ENCODE peak calls at places on chromosomes 5 and 9, in eight cellular contexts. One of them, this sample, is unnamed.

GRCh38 chr5:38714240-38714639 is 131.6 kb upstream of the OSMR start:
- DNase-seq in GM23338: no peak
- DNase-seq in psoas muscle: no peak
- DNase-seq in stomach: no peak
- DNase-seq in fibroblast of lung: no peak
- DNase-seq in choroid plexus epithelial cell: no peak
- DNase-seq in AG09319: no peak
- DNase-seq in AG09309: no peak
- DNase-seq in this sample: no peak

GRCh38 chr9:2824564-2824963 is 19.3 kb downstream of the PUM3 start:
- DNase-seq in GM23338: peak; percentile 77
- DNase-seq in psoas muscle: no peak
- DNase-seq in stomach: no peak
- DNase-seq in fibroblast of lung: no peak
- DNase-seq in choroid plexus epithelial cell: peak; percentile 16
- DNase-seq in AG09319: no peak
- DNase-seq in AG09309: no peak
- DNase-seq in this sample: no peak

GRCh38 chr5:151696470-151697061 is 9.9 kb upstream of the SPARC start:
- DNase-seq in GM23338: peak; percentile 46
- DNase-seq in psoas muscle: peak; percentile 81
- DNase-seq in stomach: no peak
- DNase-seq in fibroblast of lung: peak; percentile 99
- DNase-seq in choroid plexus epithelial cell: peak; percentile 97
- DNase-seq in AG09319: peak; percentile 98
- DNase-seq in AG09309: peak; percentile 99
- DNase-seq in this sample: no peak

GRCh38 chr5:135950611-135951010 is 4.2 kb downstream of the LECT2 start:
- DNase-seq in GM23338: no peak
- DNase-seq in psoas muscle: no peak
- DNase-seq in stomach: no peak
- DNase-seq in fibroblast of lung: peak; percentile 61
- DNase-seq in choroid plexus epithelial cell: peak; percentile 40
- DNase-seq in AG09319: peak; percentile 52
- DNase-seq in AG09309: no peak
- DNase-seq in this sample: no peak

GRCh38 chr5:40879163-40879942 is 29.9 kb upstream of the C7 start:
- DNase-seq in GM23338: peak; percentile 46
- DNase-seq in psoas muscle: no peak
- DNase-seq in stomach: no peak
- DNase-seq in fibroblast of lung: peak; percentile 54
- DNase-seq in choroid plexus epithelial cell: peak; percentile 59
- DNase-seq in AG09319: no peak
- DNase-seq in AG09309: no peak
- DNase-seq in this sample: no peak

GRCh38 chr5:61575103-61575502 is 243.0 kb downstream of the ZSWIM6 start:
- DNase-seq in GM23338: no peak
- DNase-seq in psoas muscle: no peak
- DNase-seq in stomach: no peak
- DNase-seq in fibroblast of lung: peak; percentile 61
- DNase-seq in choroid plexus epithelial cell: peak; percentile 82
- DNase-seq in AG09319: peak; percentile 44
- DNase-seq in AG09309: peak; percentile 41
- DNase-seq in this sample: no peak

GRCh38 chr5:154644745-154645411 is 110.3 kb upstream of the LARP1 start:
- DNase-seq in GM23338: no peak
- DNase-seq in psoas muscle: no peak
- DNase-seq in stomach: no peak
- DNase-seq in fibroblast of lung: no peak
- DNase-seq in choroid plexus epithelial cell: no peak
- DNase-seq in AG09319: no peak
- DNase-seq in AG09309: no peak
- DNase-seq in this sample: no peak

GRCh38 chr5:42874621-42875198 is 63.0 kb upstream of the SELENOP start:
- DNase-seq in GM23338: no peak
- DNase-seq in psoas muscle: no peak
- DNase-seq in stomach: no peak
- DNase-seq in fibroblast of lung: no peak
- DNase-seq in choroid plexus epithelial cell: no peak
- DNase-seq in AG09319: no peak
- DNase-seq in AG09309: no peak
- DNase-seq in this sample: no peak

GRCh38 chr9:116857321-116857720 is 170.2 kb downstream of the TRIM32 start:
- DNase-seq in GM23338: no peak
- DNase-seq in psoas muscle: no peak
- DNase-seq in stomach: no peak
- DNase-seq in fibroblast of lung: no peak
- DNase-seq in choroid plexus epithelial cell: no peak
- DNase-seq in AG09319: no peak
- DNase-seq in AG09309: no peak
- DNase-seq in this sample: no peak

GRCh38 chr5:172412724-172413260 is 41.5 kb downstream of the SH3PXD2B start:
- DNase-seq in GM23338: no peak
- DNase-seq in psoas muscle: peak; percentile 96
- DNase-seq in stomach: peak; percentile 58
- DNase-seq in fibroblast of lung: peak; percentile 98
- DNase-seq in choroid plexus epithelial cell: peak; percentile 91
- DNase-seq in AG09319: peak; percentile 97
- DNase-seq in AG09309: peak; percentile 96
- DNase-seq in this sample: peak; percentile 82

DNA sequence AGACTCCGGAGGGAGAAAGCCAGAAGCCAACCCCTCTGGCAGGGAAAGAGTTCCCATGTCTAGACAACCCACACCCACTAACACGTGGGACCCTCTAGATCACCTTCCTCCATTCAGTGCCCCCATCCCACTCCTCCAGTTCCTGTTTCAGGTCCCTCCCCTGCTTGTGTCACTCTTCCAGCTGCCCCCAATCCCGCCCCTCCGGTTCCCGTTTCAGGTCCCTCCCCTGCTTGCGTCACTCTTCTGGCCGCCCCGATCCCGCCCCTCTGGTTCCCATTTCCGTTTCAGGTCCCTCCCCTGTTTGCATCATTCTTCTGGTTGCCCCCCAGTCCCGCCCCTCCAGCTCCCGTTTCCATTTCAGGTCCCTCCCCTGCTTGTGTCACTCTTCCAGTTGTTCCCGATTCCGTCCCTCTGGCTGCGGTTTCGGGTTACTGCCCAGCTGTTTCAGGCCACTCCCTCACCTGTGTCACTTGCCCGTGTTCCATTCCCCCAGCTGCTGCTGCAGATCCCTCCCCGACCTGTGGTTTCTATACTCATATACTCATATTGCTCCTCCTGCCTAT is 64.8 kb upstream of the RANBP6 start:
- DNase-seq in GM23338: peak; percentile 99
- DNase-seq in psoas muscle: peak; percentile 93
- DNase-seq in stomach: peak; percentile 86
- DNase-seq in fibroblast of lung: peak; percentile 90
- DNase-seq in choroid plexus epithelial cell: peak; percentile 93
- DNase-seq in AG09319: peak; percentile 63
- DNase-seq in AG09309: peak; percentile 54
- DNase-seq in this sample: peak; percentile 74
- TF ChIP-seq CTCF in GM23338: no peak
- TF ChIP-seq CTCF in psoas muscle: no peak
- TF ChIP-seq CTCF in stomach: no peak
- TF ChIP-seq CTCF in fibroblast of lung: no peak
- TF ChIP-seq CTCF in choroid plexus epithelial cell: no peak
- TF ChIP-seq CTCF in AG09319: no peak
- TF ChIP-seq CTCF in AG09309: no peak
- TF ChIP-seq CTCF in this sample: no peak

GRCh38 chr9:17018540-17019196 is 116.2 kb upstream of the CNTLN start:
- DNase-seq in GM23338: no peak
- DNase-seq in psoas muscle: no peak
- DNase-seq in stomach: no peak
- DNase-seq in fibroblast of lung: no peak
- DNase-seq in choroid plexus epithelial cell: peak; percentile 6
- DNase-seq in AG09319: no peak
- DNase-seq in AG09309: no peak
- DNase-seq in this sample: no peak

GRCh38 chr9:17024129-17024528 is 110.7 kb upstream of the CNTLN start:
- DNase-seq in GM23338: no peak
- DNase-seq in psoas muscle: no peak
- DNase-seq in stomach: no peak
- DNase-seq in fibroblast of lung: no peak
- DNase-seq in choroid plexus epithelial cell: no peak
- DNase-seq in AG09319: no peak
- DNase-seq in AG09309: no peak
- DNase-seq in this sample: no peak

GRCh38 chr9:17018001-17018491 is 116.8 kb upstream of the CNTLN start:
- DNase-seq in GM23338: no peak
- DNase-seq in psoas muscle: peak; percentile 89
- DNase-seq in stomach: no peak
- DNase-seq in fibroblast of lung: peak; percentile 88
- DNase-seq in choroid plexus epithelial cell: peak; percentile 14
- DNase-seq in AG09319: peak; percentile 56
- DNase-seq in AG09309: peak; percentile 76
- DNase-seq in this sample: no peak

GRCh38 chr9:17019398-17019797 is 115.4 kb upstream of the CNTLN start:
- DNase-seq in GM23338: no peak
- DNase-seq in psoas muscle: no peak
- DNase-seq in stomach: no peak
- DNase-seq in fibroblast of lung: no peak
- DNase-seq in choroid plexus epithelial cell: no peak
- DNase-seq in AG09319: no peak
- DNase-seq in AG09309: no peak
- DNase-seq in this sample: no peak

GRCh38 chr9:17021379-17021970 is 113.4 kb upstream of the CNTLN start:
- DNase-seq in GM23338: no peak
- DNase-seq in psoas muscle: no peak
- DNase-seq in stomach: no peak
- DNase-seq in fibroblast of lung: peak; percentile 77
- DNase-seq in choroid plexus epithelial cell: peak; percentile 53
- DNase-seq in AG09319: no peak
- DNase-seq in AG09309: peak; percentile 38
- DNase-seq in this sample: no peak
- TF ChIP-seq CTCF in GM23338: no peak
- TF ChIP-seq CTCF in psoas muscle: no peak
- TF ChIP-seq CTCF in stomach: no peak
- TF ChIP-seq CTCF in fibroblast of lung: no peak
- TF ChIP-seq CTCF in choroid plexus epithelial cell: no peak
- TF ChIP-seq CTCF in AG09319: no peak
- TF ChIP-seq CTCF in AG09309: peak; percentile 19
- TF ChIP-seq CTCF in this sample: no peak

GRCh38 chr5:138792181-138792808 is 39.1 kb downstream of the CTNNA1 start:
- DNase-seq in GM23338: no peak
- DNase-seq in psoas muscle: no peak
- DNase-seq in stomach: no peak
- DNase-seq in fibroblast of lung: no peak
- DNase-seq in choroid plexus epithelial cell: no peak
- DNase-seq in AG09319: no peak
- DNase-seq in AG09309: no peak
- DNase-seq in this sample: no peak

GRCh38 chr5:138790684-138791083 is 37.5 kb downstream of the CTNNA1 start:
- DNase-seq in GM23338: no peak
- DNase-seq in psoas muscle: no peak
- DNase-seq in stomach: no peak
- DNase-seq in fibroblast of lung: no peak
- DNase-seq in choroid plexus epithelial cell: no peak
- DNase-seq in AG09319: no peak
- DNase-seq in AG09309: no peak
- DNase-seq in this sample: no peak

GRCh38 chr5:138793481-138794010 is 40.3 kb downstream of the CTNNA1 start:
- DNase-seq in GM23338: no peak
- DNase-seq in psoas muscle: no peak
- DNase-seq in stomach: no peak
- DNase-seq in fibroblast of lung: peak; percentile 30
- DNase-seq in choroid plexus epithelial cell: peak; percentile 33
- DNase-seq in AG09319: peak; percentile 23
- DNase-seq in AG09309: no peak
- DNase-seq in this sample: no peak

GRCh38 chr5:138784590-138784989 is 31.4 kb downstream of the CTNNA1 start:
- DNase-seq in GM23338: peak; percentile 21
- DNase-seq in psoas muscle: no peak
- DNase-seq in stomach: no peak
- DNase-seq in fibroblast of lung: no peak
- DNase-seq in choroid plexus epithelial cell: peak; percentile 54
- DNase-seq in AG09319: no peak
- DNase-seq in AG09309: no peak
- DNase-seq in this sample: no peak

GRCh38 chr5:138789771-138790242 is 36.6 kb downstream of the CTNNA1 start:
- DNase-seq in GM23338: peak; percentile 86
- DNase-seq in psoas muscle: no peak
- DNase-seq in stomach: no peak
- DNase-seq in fibroblast of lung: peak; percentile 57
- DNase-seq in choroid plexus epithelial cell: peak; percentile 59
- DNase-seq in AG09319: no peak
- DNase-seq in AG09309: no peak
- DNase-seq in this sample: no peak
- TF ChIP-seq CTCF in GM23338: peak; percentile 89
- TF ChIP-seq CTCF in psoas muscle: peak; percentile 44
- TF ChIP-seq CTCF in stomach: no peak
- TF ChIP-seq CTCF in fibroblast of lung: peak; percentile 16
- TF ChIP-seq CTCF in choroid plexus epithelial cell: peak; percentile 62
- TF ChIP-seq CTCF in AG09319: peak; percentile 40
- TF ChIP-seq CTCF in AG09309: peak; percentile 54
- TF ChIP-seq CTCF in this sample: peak; percentile 74

GRCh38 chr9:125794708-125795107 is 47.5 kb downstream of the PBX3 start:
- DNase-seq in GM23338: no peak
- DNase-seq in psoas muscle: no peak
- DNase-seq in stomach: no peak
- DNase-seq in fibroblast of lung: no peak
- DNase-seq in choroid plexus epithelial cell: no peak
- DNase-seq in AG09319: no peak
- DNase-seq in AG09309: no peak
- DNase-seq in this sample: no peak

GRCh38 chr9:125785187-125785840 is 38.1 kb downstream of the PBX3 start:
- DNase-seq in GM23338: no peak
- DNase-seq in psoas muscle: no peak
- DNase-seq in stomach: no peak
- DNase-seq in fibroblast of lung: no peak
- DNase-seq in choroid plexus epithelial cell: no peak
- DNase-seq in AG09319: no peak
- DNase-seq in AG09309: no peak
- DNase-seq in this sample: peak; percentile 49

GRCh38 chr9:125787715-125788114 is 40.5 kb downstream of the PBX3 start:
- DNase-seq in GM23338: no peak
- DNase-seq in psoas muscle: no peak
- DNase-seq in stomach: no peak
- DNase-seq in fibroblast of lung: no peak
- DNase-seq in choroid plexus epithelial cell: no peak
- DNase-seq in AG09319: no peak
- DNase-seq in AG09309: no peak
- DNase-seq in this sample: no peak

GRCh38 chr9:125784286-125785049 is 37.3 kb downstream of the PBX3 start:
- DNase-seq in GM23338: no peak
- DNase-seq in psoas muscle: no peak
- DNase-seq in stomach: no peak
- DNase-seq in fibroblast of lung: no peak
- DNase-seq in choroid plexus epithelial cell: peak; percentile 59
- DNase-seq in AG09319: peak; percentile 22
- DNase-seq in AG09309: no peak
- DNase-seq in this sample: no peak

GRCh38 chr9:125789196-125789595 is 42.0 kb downstream of the PBX3 start:
- DNase-seq in GM23338: no peak
- DNase-seq in psoas muscle: no peak
- DNase-seq in stomach: no peak
- DNase-seq in fibroblast of lung: no peak
- DNase-seq in choroid plexus epithelial cell: no peak
- DNase-seq in AG09319: no peak
- DNase-seq in AG09309: no peak
- DNase-seq in this sample: no peak
- TF ChIP-seq CTCF in GM23338: no peak
- TF ChIP-seq CTCF in psoas muscle: no peak
- TF ChIP-seq CTCF in stomach: no peak
- TF ChIP-seq CTCF in fibroblast of lung: no peak
- TF ChIP-seq CTCF in choroid plexus epithelial cell: no peak
- TF ChIP-seq CTCF in AG09319: no peak
- TF ChIP-seq CTCF in AG09309: no peak
- TF ChIP-seq CTCF in this sample: no peak

This sample was measured in CD14-positive monocyte.